ENCODE peak calls at places on chromosomes 6 and 20, in six cellular contexts. One of them, this sample, is unnamed. For H3K27me3, the result is how much of the 10 kb centered on the place peaks cover.

GRCh38 chr20:43975096-43975768 is 60.6 kb downstream of the TOX2 start:
- DNase-seq in left lung: no peak
- DNase-seq in heart left ventricle: no peak
- DNase-seq in endodermal cell: no peak
- DNase-seq in lower lobe of right lung: no peak
- DNase-seq in adrenal gland: peak
- DNase-seq in this sample: no peak

GRCh38 chr20:53085720-53086119 is 113.6 kb downstream of the TSHZ2 start:
- DNase-seq in lower lobe of right lung: no peak
- DNase-seq in endodermal cell: no peak
- DNase-seq in adrenal gland: no peak
- DNase-seq in heart left ventricle: no peak
- DNase-seq in left lung: no peak
- DNase-seq in this sample: no peak

GRCh38 chr6:170051229-170052172 is 239.4 kb downstream of the DLL1 start:
- DNase-seq in endodermal cell: no peak
- DNase-seq in heart left ventricle: no peak
- DNase-seq in left lung: no peak
- DNase-seq in lower lobe of right lung: peak
- DNase-seq in adrenal gland: no peak
- DNase-seq in this sample: no peak

GRCh38 chr20:14234666-14235295 is 102.6 kb downstream of the FLRT3 start:
- DNase-seq in left lung: no peak
- DNase-seq in endodermal cell: no peak
- DNase-seq in lower lobe of right lung: no peak
- DNase-seq in adrenal gland: no peak
- DNase-seq in heart left ventricle: no peak
- DNase-seq in this sample: no peak

GRCh38 chr6:6721606-6722005 is 133.1 kb downstream of the LY86 start:
- DNase-seq in lower lobe of right lung: no peak
- DNase-seq in left lung: no peak
- DNase-seq in adrenal gland: no peak
- DNase-seq in endodermal cell: no peak
- DNase-seq in heart left ventricle: no peak
- DNase-seq in this sample: no peak

GRCh38 chr6:47698342-47698787 is at the start of gene ADGRF4:
- DNase-seq in heart left ventricle: no peak
- DNase-seq in lower lobe of right lung: no peak
- DNase-seq in left lung: no peak
- DNase-seq in adrenal gland: peak
- DNase-seq in endodermal cell: no peak
- DNase-seq in this sample: peak

GRCh38 chr6:52900536-52900935 is 9.0 kb downstream of the GSTA3 start:
- DNase-seq in left lung: no peak
- DNase-seq in adrenal gland: no peak
- DNase-seq in endodermal cell: no peak
- DNase-seq in lower lobe of right lung: no peak
- DNase-seq in heart left ventricle: no peak
- DNase-seq in this sample: no peak

GRCh38 chr20:3400260-3401155 is 7.0 kb downstream of the DNAAF9 start:
- DNase-seq in lower lobe of right lung: no peak
- DNase-seq in heart left ventricle: no peak
- DNase-seq in left lung: no peak
- DNase-seq in endodermal cell: no peak
- DNase-seq in adrenal gland: no peak
- DNase-seq in this sample: no peak

GRCh38 chr6:20978176-20978614 is 443.9 kb downstream of the CDKAL1 start:
- DNase-seq in heart left ventricle: no peak
- DNase-seq in adrenal gland: no peak
- DNase-seq in left lung: no peak
- DNase-seq in endodermal cell: no peak
- DNase-seq in lower lobe of right lung: no peak
- DNase-seq in this sample: no peak

GRCh38 chr6:30071081-30071818 is 4.3 kb downstream of the PPP1R11 start:
- DNase-seq in left lung: peak
- DNase-seq in endodermal cell: peak
- DNase-seq in lower lobe of right lung: peak
- DNase-seq in adrenal gland: peak
- DNase-seq in heart left ventricle: peak
- DNase-seq in this sample: peak

GRCh38 chr20:43799150-43799711 is 72.4 kb upstream of the GTSF1L start:
- DNase-seq in heart left ventricle: no peak
- DNase-seq in lower lobe of right lung: no peak
- DNase-seq in left lung: no peak
- DNase-seq in endodermal cell: no peak
- DNase-seq in adrenal gland: no peak
- DNase-seq in this sample: no peak

GRCh38 chr20:32971703-32972161 is 32.5 kb downstream of the SUN5 start:
- DNase-seq in adrenal gland: no peak
- DNase-seq in endodermal cell: peak
- DNase-seq in lower lobe of right lung: no peak
- DNase-seq in left lung: no peak
- DNase-seq in heart left ventricle: peak
- DNase-seq in this sample: peak

GRCh38 chr6:144008501-144009245 is 614 bp upstream of the PLAGL1 start:
- DNase-seq in left lung: no peak
- DNase-seq in lower lobe of right lung: peak
- DNase-seq in adrenal gland: peak
- DNase-seq in endodermal cell: peak
- DNase-seq in heart left ventricle: no peak
- DNase-seq in this sample: peak

GRCh38 chr6:25166955-25167753 is 112.0 kb upstream of the CARMIL1 start:
- DNase-seq in left lung: no peak
- DNase-seq in lower lobe of right lung: no peak
- DNase-seq in endodermal cell: no peak
- DNase-seq in adrenal gland: no peak
- DNase-seq in heart left ventricle: no peak
- DNase-seq in this sample: no peak

GRCh38 chr20:13703265-13703664 is 64.5 kb upstream of the TASP1 start:
- DNase-seq in endodermal cell: peak
- DNase-seq in lower lobe of right lung: no peak
- DNase-seq in heart left ventricle: no peak
- DNase-seq in left lung: no peak
- DNase-seq in adrenal gland: no peak
- DNase-seq in this sample: no peak

GRCh38 chr20:6632187-6632586 is 135.3 kb upstream of the BMP2 start:
- DNase-seq in heart left ventricle: peak
- DNase-seq in left lung: no peak
- DNase-seq in endodermal cell: no peak
- DNase-seq in lower lobe of right lung: no peak
- DNase-seq in adrenal gland: peak
- DNase-seq in this sample: no peak

GRCh38 chr6:1636971-1637871 is 27.5 kb downstream of the FOXC1 start:
- DNase-seq in heart left ventricle: no peak
- DNase-seq in adrenal gland: no peak
- DNase-seq in endodermal cell: peak
- DNase-seq in left lung: peak
- DNase-seq in lower lobe of right lung: no peak
- DNase-seq in this sample: no peak

GRCh38 chr6:111631018-111631417 is 25.3 kb upstream of the TRAF3IP2 start:
- DNase-seq in lower lobe of right lung: no peak
- DNase-seq in endodermal cell: peak
- DNase-seq in heart left ventricle: no peak
- DNase-seq in left lung: no peak
- DNase-seq in adrenal gland: no peak
- DNase-seq in this sample: no peak

GRCh38 chr20:11302436-11302835 is 615.3 kb upstream of the BTBD3 start:
- DNase-seq in left lung: no peak
- DNase-seq in heart left ventricle: no peak
- DNase-seq in lower lobe of right lung: no peak
- DNase-seq in adrenal gland: no peak
- DNase-seq in endodermal cell: no peak
- DNase-seq in this sample: no peak

GRCh38 chr6:33206027-33206863 is 1.8 kb downstream of the HSD17B8 start:
- DNase-seq in endodermal cell: no peak
- DNase-seq in lower lobe of right lung: no peak
- DNase-seq in adrenal gland: no peak
- DNase-seq in left lung: no peak
- DNase-seq in heart left ventricle: no peak
- DNase-seq in this sample: no peak

GRCh38 chr20:19888269-19888669 is 128.9 kb upstream of the NAA20 start:
- DNase-seq in adrenal gland: no peak
- DNase-seq in heart left ventricle: peak
- DNase-seq in left lung: no peak
- DNase-seq in lower lobe of right lung: no peak
- DNase-seq in endodermal cell: no peak
- DNase-seq in this sample: peak

GRCh38 chr6:110542311-110543024 is 66.1 kb upstream of the SLC22A16 start:
- DNase-seq in adrenal gland: no peak
- DNase-seq in endodermal cell: no peak
- DNase-seq in left lung: no peak
- DNase-seq in heart left ventricle: peak
- DNase-seq in lower lobe of right lung: no peak
- DNase-seq in this sample: no peak

GRCh38 chr20:19251958-19252669 is 39.7 kb downstream of the SLC24A3 start:
- DNase-seq in adrenal gland: no peak
- DNase-seq in endodermal cell: no peak
- DNase-seq in heart left ventricle: no peak
- DNase-seq in lower lobe of right lung: no peak
- DNase-seq in left lung: no peak
- DNase-seq in this sample: peak

DNA sequence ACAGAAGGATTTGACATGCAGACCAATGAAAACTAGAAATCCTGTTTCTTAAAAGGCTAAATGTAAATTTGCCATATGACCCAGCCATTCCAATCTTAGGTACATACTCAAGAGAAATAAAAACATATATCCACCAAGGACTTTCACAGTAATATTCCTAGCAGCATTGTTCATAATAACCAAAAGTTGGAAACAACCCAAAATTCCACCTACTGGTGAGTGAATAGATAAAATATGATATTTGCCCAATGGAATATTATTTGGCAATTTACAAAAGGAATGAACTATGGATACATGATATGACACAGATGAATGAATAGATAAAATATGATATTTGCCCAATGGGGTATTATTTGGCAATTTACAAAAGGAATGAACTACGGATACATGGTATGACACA is 22.7 kb downstream of the MTCL3 start:
- DNase-seq in adrenal gland: no peak
- DNase-seq in lower lobe of right lung: no peak
- DNase-seq in heart left ventricle: no peak
- DNase-seq in endodermal cell: no peak
- DNase-seq in left lung: no peak
- DNase-seq in this sample: no peak
- TF ChIP-seq CTCF in adrenal gland: no peak
- TF ChIP-seq CTCF in lower lobe of right lung: no peak
- TF ChIP-seq CTCF in heart left ventricle: no peak
- TF ChIP-seq CTCF in endodermal cell: no peak
- TF ChIP-seq CTCF in left lung: no peak
- TF ChIP-seq CTCF in this sample: no peak

GRCh38 chr20:23034721-23035671 is at the start of gene SSTR4:
- DNase-seq in endodermal cell: peak
- DNase-seq in heart left ventricle: no peak
- DNase-seq in adrenal gland: no peak
- DNase-seq in lower lobe of right lung: no peak
- DNase-seq in left lung: no peak
- DNase-seq in this sample: no peak

GRCh38 chr20:23035731-23036130 is 619 bp downstream of the SSTR4 start:
- DNase-seq in heart left ventricle: no peak
- DNase-seq in adrenal gland: no peak
- DNase-seq in lower lobe of right lung: no peak
- DNase-seq in left lung: no peak
- DNase-seq in endodermal cell: no peak
- DNase-seq in this sample: no peak

GRCh38 chr20:23032679-23033078 is 2.4 kb upstream of the SSTR4 start:
- DNase-seq in adrenal gland: no peak
- DNase-seq in lower lobe of right lung: no peak
- DNase-seq in endodermal cell: no peak
- DNase-seq in heart left ventricle: no peak
- DNase-seq in left lung: no peak
- DNase-seq in this sample: no peak

GRCh38 chr20:23032056-23032455 is 3.1 kb upstream of the SSTR4 start:
- DNase-seq in adrenal gland: no peak
- DNase-seq in lower lobe of right lung: no peak
- DNase-seq in heart left ventricle: no peak
- DNase-seq in endodermal cell: no peak
- DNase-seq in left lung: no peak
- DNase-seq in this sample: no peak

DNA sequence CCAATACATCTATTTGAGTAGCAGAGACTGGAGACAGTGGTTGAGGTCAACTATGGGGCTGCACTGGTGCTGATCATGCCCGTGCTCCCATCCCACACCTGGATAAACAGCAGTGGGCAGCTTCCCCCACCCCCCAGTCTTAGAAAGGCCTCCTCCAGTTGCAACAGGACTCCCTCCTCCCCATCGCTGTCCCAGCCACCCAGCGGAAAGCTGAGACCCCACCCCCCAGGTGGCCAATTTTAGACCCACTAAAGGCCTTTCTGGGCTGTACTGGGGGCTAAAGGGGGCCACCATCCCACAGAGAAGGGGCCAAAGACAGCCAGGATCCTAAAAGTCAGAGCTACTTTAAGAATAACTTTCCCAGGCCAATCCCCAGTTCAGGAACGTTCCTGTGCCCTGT is 1.2 kb upstream of the SSTR4 start:
- DNase-seq in endodermal cell: no peak
- DNase-seq in left lung: no peak
- DNase-seq in heart left ventricle: no peak
- DNase-seq in lower lobe of right lung: no peak
- DNase-seq in adrenal gland: no peak
- DNase-seq in this sample: no peak
- H3K27me3 ChIP-seq in endodermal cell: half or more
- H3K27me3 ChIP-seq in left lung: under half
- H3K27me3 ChIP-seq in heart left ventricle: under half
- H3K27me3 ChIP-seq in lower lobe of right lung: under half
- H3K27me3 ChIP-seq in adrenal gland: under half
- H3K27me3 ChIP-seq in this sample: under half

DNA sequence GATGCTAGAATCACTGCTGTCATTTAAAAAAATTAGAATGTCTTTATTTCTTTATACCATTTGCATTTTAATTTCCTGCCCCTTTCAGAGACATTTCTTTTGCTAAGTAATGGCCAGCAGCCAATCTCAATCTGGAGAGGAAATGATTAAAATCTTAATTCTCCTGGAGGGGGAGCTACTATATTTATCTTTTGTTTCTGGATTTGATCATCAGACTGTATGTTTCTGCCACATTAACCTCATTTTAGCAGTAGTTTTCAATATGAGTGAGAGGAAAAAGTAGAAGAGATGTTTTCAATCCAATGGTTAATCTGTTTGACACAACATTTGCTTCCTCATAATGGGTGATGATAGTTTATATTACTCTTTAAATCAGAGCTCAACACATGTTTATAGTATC is 138.0 kb downstream of the FUT9 start:
- DNase-seq in adrenal gland: no peak
- DNase-seq in left lung: no peak
- DNase-seq in lower lobe of right lung: no peak
- DNase-seq in endodermal cell: no peak
- DNase-seq in heart left ventricle: no peak
- DNase-seq in this sample: no peak
- TF ChIP-seq CTCF in adrenal gland: no peak
- TF ChIP-seq CTCF in left lung: no peak
- TF ChIP-seq CTCF in lower lobe of right lung: no peak
- TF ChIP-seq CTCF in endodermal cell: no peak
- TF ChIP-seq CTCF in heart left ventricle: no peak
- TF ChIP-seq CTCF in this sample: no peak

DNA sequence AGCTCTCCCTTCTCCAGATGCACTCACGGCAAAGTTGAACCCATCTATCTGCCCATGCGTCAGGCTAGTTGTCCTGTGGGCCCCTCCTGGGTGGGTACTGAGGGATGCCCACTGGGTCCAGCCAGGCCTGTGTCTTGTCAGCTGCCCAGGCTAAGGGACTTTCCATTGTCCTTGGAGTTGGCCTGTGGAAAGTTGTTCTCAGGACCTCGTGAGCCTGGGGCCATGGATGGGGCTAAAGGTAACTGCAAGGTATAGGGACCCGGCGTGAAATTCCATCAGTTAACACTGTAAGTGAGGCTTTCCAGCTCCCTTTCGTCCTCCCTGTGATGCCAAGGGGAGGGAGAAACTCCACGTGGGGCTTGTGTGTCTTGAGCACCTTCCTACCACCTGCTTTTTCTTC is 126.5 kb downstream of the CEBPB start:
- DNase-seq in adrenal gland: no peak
- DNase-seq in left lung: no peak
- DNase-seq in endodermal cell: peak
- DNase-seq in lower lobe of right lung: no peak
- DNase-seq in heart left ventricle: no peak
- DNase-seq in this sample: no peak
- H3K27me3 ChIP-seq in adrenal gland: under half
- H3K27me3 ChIP-seq in left lung: under half
- H3K27me3 ChIP-seq in endodermal cell: under half
- H3K27me3 ChIP-seq in lower lobe of right lung: under half
- H3K27me3 ChIP-seq in heart left ventricle: under half
- H3K27me3 ChIP-seq in this sample: under half

This sample was measured in colonic mucosa.